ENCODE peak calls at places on chromosomes 6 and 20, in seven cellular contexts. H is hepatocyte, C is neural progenitor cell, D is GM23248, F is MM.1S, V is PC-3, R is SK-N-SH. J is an unnamed sample.

GRCh38 chr6:80021131-80021530 is 16.7 kb downstream of the TTK start:
- DNase-seq in V (no peak), D (no peak), C (no peak), F (no peak), H (no peak), R (no peak), J (no peak)

GRCh38 chr6:143271024-143271423 is 179.5 kb downstream of the ADAT2 start:
- DNase-seq in R (peak), C (no peak), H (peak), V (peak), D (peak), F (no peak), J (no peak)

GRCh38 chr6:112781236-112781635 is 434.1 kb downstream of the RFPL4B start:
- DNase-seq in F (no peak), C (peak), V (peak), D (peak), H (peak), R (no peak), J (no peak)

GRCh38 chr6:31620586-31621319 is at the start of gene PRRC2A:
- DNase-seq in F (no peak), D (peak), R (peak), C (peak), V (no peak), H (peak), J (peak)

GRCh38 chr20:9531581-9531980 is 17.2 kb downstream of the LAMP5 start:
- DNase-seq in D (no peak), H (no peak), R (no peak), C (no peak), F (no peak), V (no peak), J (no peak)

GRCh38 chr6:121645100-121645745 is 209.8 kb downstream of the GJA1 start:
- DNase-seq in V (no peak), C (no peak), F (no peak), D (peak), H (no peak), R (no peak), J (no peak)

GRCh38 chr6:21949211-21949801 is 347.5 kb downstream of the PRL start:
- DNase-seq in R (no peak), D (no peak), V (no peak), C (no peak), H (peak), F (no peak), J (no peak)

GRCh38 chr20:41607791-41608190 is 10.4 kb downstream of the CHD6 start:
- DNase-seq in C (no peak), D (no peak), V (no peak), F (no peak), H (no peak), R (no peak), J (no peak)

GRCh38 chr6:107832146-107833056 is 8.3 kb upstream of the SCML4 start:
- DNase-seq in R (no peak), C (no peak), F (no peak), H (no peak), D (no peak), V (no peak), J (no peak)

GRCh38 chr20:34344256-34344637 is 18.8 kb upstream of the ITCH start:
- DNase-seq in F (no peak), H (no peak), V (no peak), C (no peak), D (no peak), R (no peak), J (no peak)

GRCh38 chr6:45006893-45007292 is 321.2 kb upstream of the RUNX2 start:
- DNase-seq in C (no peak), V (no peak), H (no peak), D (no peak), F (no peak), R (no peak), J (no peak)

GRCh38 chr6:170234419-170234818 is 56.5 kb downstream of the DLL1 start:
- DNase-seq in V (no peak), F (no peak), H (no peak), D (no peak), R (no peak), C (peak), J (no peak)

GRCh38 chr6:134888316-134888715 is 61.6 kb downstream of the ALDH8A1 start:
- DNase-seq in V (no peak), F (no peak), D (no peak), R (no peak), C (no peak), H (no peak), J (no peak)

GRCh38 chr6:113362542-113363430 is 494.4 kb upstream of the MARCKS start:
- DNase-seq in V (peak), R (no peak), H (no peak), F (no peak), D (peak), C (no peak), J (no peak)

GRCh38 chr6:19547507-19547906 is 289.7 kb upstream of the ID4 start:
- DNase-seq in R (no peak), C (no peak), H (no peak), F (no peak), D (no peak), V (no peak), J (no peak)

GRCh38 chr6:68134796-68135195 is 500.3 kb upstream of the ADGRB3 start:
- DNase-seq in V (no peak), C (no peak), F (no peak), H (no peak), R (no peak), D (no peak), J (no peak)

GRCh38 chr6:134787261-134787871 is 162.5 kb downstream of the ALDH8A1 start:
- DNase-seq in F (no peak), C (no peak), D (peak), V (peak), H (no peak), R (no peak), J (no peak)

GRCh38 chr6:48671506-48671905 is 560.5 kb upstream of the PTCHD4 start:
- DNase-seq in F (no peak), C (no peak), R (no peak), D (no peak), V (no peak), H (no peak), J (no peak)

GRCh38 chr20:47125553-47126373 is 230.7 kb downstream of the ZMYND8 start:
- DNase-seq in C (peak), D (peak), F (no peak), H (no peak), R (no peak), V (no peak), J (no peak)

GRCh38 chr6:7786206-7786605 is 60.3 kb downstream of the BMP6 start:
- DNase-seq in R (no peak), D (peak), C (no peak), F (no peak), H (no peak), V (no peak), J (no peak)

GRCh38 chr6:90399970-90400369 is 103.3 kb upstream of the BACH2 start:
- DNase-seq in R (no peak), F (no peak), D (no peak), H (no peak), V (no peak), C (no peak), J (no peak)

GRCh38 chr6:91634791-91635190 is 1047.9 kb upstream of the MAP3K7 start:
- DNase-seq in F (no peak), R (no peak), D (no peak), H (no peak), V (peak), C (no peak), J (no peak)

GRCh38 chr6:97812940-97813339 is 529.9 kb upstream of the MMS22L start:
- DNase-seq in H (no peak), R (no peak), C (no peak), D (no peak), V (no peak), F (no peak), J (no peak)

GRCh38 chr6:102417368-102417767 is 1023.9 kb downstream of the GRIK2 start:
- DNase-seq in D (no peak), C (no peak), R (no peak), F (peak), H (no peak), V (no peak), J (no peak)

GRCh38 chr6:141110486-141110885 is 1022.2 kb upstream of the GJE1 start:
- DNase-seq in H (no peak), F (no peak), D (peak), R (no peak), C (no peak), V (no peak), J (no peak)

GRCh38 chr20:3247638-3248037 is 8.6 kb upstream of the SLC4A11 start:
- DNase-seq in H (no peak), R (no peak), D (peak), F (no peak), C (no peak), V (no peak), J (no peak)

GRCh38 chr20:52003976-52004375 is 187.6 kb downstream of the ZFP64 start:
- DNase-seq in F (no peak), D (no peak), H (no peak), R (no peak), C (peak), V (no peak), J (no peak)

GRCh38 chr6:170366248-170366960 is 59.8 kb downstream of the FAM120B start:
- DNase-seq in H (no peak), R (peak), V (no peak), C (no peak), F (no peak), D (no peak), J (no peak)

GRCh38 chr20:53757472-53757913 is 163.9 kb upstream of the ZNF217 start:
- DNase-seq in F (no peak), V (peak), C (no peak), D (no peak), H (no peak), R (no peak), J (no peak)

GRCh38 chr20:5489596-5489995 is 172.8 kb upstream of the PROKR2 start:
- DNase-seq in R (no peak), F (no peak), C (no peak), D (no peak), H (no peak), V (no peak), J (no peak)

GRCh38 chr6:161440299-161440698 is 166.4 kb upstream of the AGPAT4 start:
- DNase-seq in C (no peak), R (no peak), V (no peak), F (no peak), H (no peak), D (no peak), J (no peak)

GRCh38 chr6:154466139-154466538 is 44.3 kb downstream of the CNKSR3 start:
- DNase-seq in H (no peak), R (no peak), F (no peak), C (no peak), V (no peak), D (no peak), J (no peak)

GRCh38 chr20:12166053-12166717 is 248.5 kb downstream of the BTBD3 start:
- DNase-seq in D (peak), R (peak), V (peak), C (no peak), H (peak), F (no peak), J (no peak)

GRCh38 chr6:105626290-105627158 is 223.6 kb upstream of the PREP start:
- DNase-seq in C (no peak), D (no peak), R (no peak), V (no peak), F (no peak), H (no peak), J (no peak)

GRCh38 chr6:6811151-6812002 is 222.9 kb downstream of the LY86 start:
- DNase-seq in V (peak), H (peak), D (peak), C (peak), F (peak), R (no peak), J (no peak)

GRCh38 chr6:54059683-54060082 is 51.6 kb upstream of the MLIP start:
- DNase-seq in D (peak), V (no peak), F (peak), H (no peak), R (no peak), C (no peak), J (no peak)

GRCh38 chr6:162369091-162369490 is 358.5 kb downstream of the PRKN start:
- DNase-seq in F (no peak), D (no peak), V (no peak), R (no peak), C (no peak), H (no peak), J (no peak)

GRCh38 chr6:25302677-25303128 is 23.5 kb downstream of the CARMIL1 start:
- DNase-seq in R (no peak), V (peak), F (no peak), H (peak), C (peak), D (peak), J (no peak)

GRCh38 chr6:16754864-16755263 is 6.4 kb downstream of the ATXN1 start:
- DNase-seq in V (peak), D (no peak), R (no peak), H (peak), C (no peak), F (no peak), J (no peak)

GRCh38 chr6:16751251-16751946 is 9.9 kb downstream of the ATXN1 start:
- DNase-seq in D (peak), C (no peak), R (no peak), V (peak), F (no peak), H (no peak), J (no peak)

GRCh38 chr6:16750566-16750965 is 10.7 kb downstream of the ATXN1 start:
- DNase-seq in C (no peak), R (no peak), F (no peak), D (no peak), V (no peak), H (no peak), J (no peak)

GRCh38 chr6:16754274-16754673 is 7.0 kb downstream of the ATXN1 start:
- DNase-seq in F (no peak), D (no peak), C (no peak), R (no peak), V (no peak), H (no peak), J (no peak)

DNA sequence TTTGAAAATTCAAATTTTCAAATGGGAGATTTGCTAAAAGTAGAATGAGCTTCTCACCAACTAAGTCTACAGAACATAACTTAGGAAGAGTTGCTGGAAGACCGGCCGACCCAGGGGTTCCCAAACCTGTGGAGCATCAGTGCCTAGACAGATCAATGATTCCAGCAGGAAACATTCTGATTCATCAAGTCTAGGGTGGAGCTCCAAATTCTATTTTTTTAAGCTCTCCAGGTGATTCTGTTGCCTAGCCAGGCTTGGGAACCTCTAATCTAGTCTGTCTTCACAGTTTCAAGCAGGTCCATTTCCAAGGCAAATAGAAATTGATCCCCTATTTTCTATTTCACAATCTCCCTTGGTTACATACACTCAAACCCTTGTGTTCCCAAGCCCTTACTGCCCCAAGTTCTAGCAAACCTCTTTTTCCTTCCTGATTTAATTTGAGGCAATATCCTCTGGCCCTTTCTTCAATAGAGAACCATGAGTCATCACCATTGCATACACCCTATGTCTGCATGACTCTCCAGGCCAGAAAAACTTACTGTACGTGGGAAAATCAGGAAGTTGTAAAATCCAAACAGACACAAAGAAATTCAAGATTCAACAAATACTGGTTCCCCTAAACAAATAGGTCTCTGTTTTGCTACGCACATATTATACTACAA is 8.9 kb downstream of the ATXN1 start:
- DNase-seq in F (no peak), H (peak), C (no peak), R (no peak), V (peak), D (peak), J (no peak)
- TF ChIP-seq EZH2phosphoT487 in F (no peak), H (no peak), C (no peak), R (no peak), V (no peak), D (no peak), J (no peak)

GRCh38 chr20:49519212-49519712 is 36.8 kb upstream of the KCNB1 start:
- DNase-seq in C (no peak), V (no peak), F (no peak), R (no peak), H (no peak), D (no peak), J (no peak)

GRCh38 chr20:49517509-49518100 is 35.1 kb upstream of the KCNB1 start:
- DNase-seq in R (no peak), V (no peak), F (no peak), D (peak), H (no peak), C (no peak), J (no peak)

GRCh38 chr20:49518576-49518975 is 36.1 kb upstream of the KCNB1 start:
- DNase-seq in F (no peak), H (no peak), C (no peak), V (no peak), D (no peak), R (no peak), J (no peak)

GRCh38 chr20:49521356-49521755 is 38.9 kb upstream of the KCNB1 start:
- DNase-seq in F (no peak), R (no peak), H (no peak), D (no peak), V (no peak), C (no peak), J (no peak)

DNA sequence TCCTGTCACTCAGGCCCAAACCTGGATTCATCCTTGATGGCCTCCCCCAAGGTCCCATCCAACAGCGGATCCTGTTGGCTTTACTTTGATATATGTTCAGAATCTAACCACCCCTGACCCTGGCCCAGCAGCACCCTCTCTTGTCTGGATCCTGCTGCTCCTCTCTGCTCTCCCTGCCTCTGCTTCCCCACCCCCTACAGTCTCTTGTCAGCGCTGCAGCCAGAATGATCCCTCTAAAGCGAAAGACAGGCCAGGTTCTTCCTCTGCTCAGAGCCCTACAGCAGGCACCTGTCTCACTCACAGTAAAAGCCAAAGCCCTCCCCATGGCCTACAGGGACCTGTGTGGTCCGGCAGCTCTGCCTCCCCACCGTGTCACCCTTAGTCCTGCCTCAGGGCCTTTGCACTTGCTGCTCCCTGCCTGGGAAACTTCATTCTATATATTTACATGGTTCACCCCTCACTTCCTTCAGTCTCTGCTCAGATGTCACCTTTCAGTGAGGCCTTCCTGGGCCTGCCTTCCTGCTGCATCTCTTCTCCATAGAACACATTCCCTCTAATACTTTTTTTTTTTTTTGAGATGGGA is 37.4 kb upstream of the KCNB1 start:
- DNase-seq in D (no peak), F (no peak), V (no peak), C (no peak), H (no peak), R (no peak), J (no peak)
- TF ChIP-seq EZH2phosphoT487 in D (no peak), F (no peak), V (no peak), C (no peak), H (no peak), R (no peak), J (no peak)

GRCh38 chr6:148969679-148970078 is 222.8 kb downstream of the UST start:
- DNase-seq in C (peak), R (no peak), D (peak), V (no peak), F (no peak), H (peak), J (no peak)
- TF ChIP-seq EZH2phosphoT487 in C (no peak), R (no peak), D (no peak), V (no peak), F (no peak), H (no peak), J (no peak)

GRCh38 chr6:39451831-39452230 is 129.3 kb upstream of the KCNK16 start:
- DNase-seq in V (peak), R (no peak), F (no peak), C (peak), D (peak), H (no peak), J (peak)
- TF ChIP-seq EZH2phosphoT487 in V (no peak), R (no peak), F (no peak), C (no peak), D (no peak), H (no peak), J (no peak)

GRCh38 chr20:25054995-25055629 is 2.8 kb downstream of the ACSS1 start:
- DNase-seq in D (peak), R (no peak), H (no peak), C (no peak), V (peak), F (no peak), J (no peak)
- TF ChIP-seq EZH2phosphoT487 in D (no peak), R (no peak), H (no peak), C (no peak), V (no peak), F (no peak), J (no peak)

DNA sequence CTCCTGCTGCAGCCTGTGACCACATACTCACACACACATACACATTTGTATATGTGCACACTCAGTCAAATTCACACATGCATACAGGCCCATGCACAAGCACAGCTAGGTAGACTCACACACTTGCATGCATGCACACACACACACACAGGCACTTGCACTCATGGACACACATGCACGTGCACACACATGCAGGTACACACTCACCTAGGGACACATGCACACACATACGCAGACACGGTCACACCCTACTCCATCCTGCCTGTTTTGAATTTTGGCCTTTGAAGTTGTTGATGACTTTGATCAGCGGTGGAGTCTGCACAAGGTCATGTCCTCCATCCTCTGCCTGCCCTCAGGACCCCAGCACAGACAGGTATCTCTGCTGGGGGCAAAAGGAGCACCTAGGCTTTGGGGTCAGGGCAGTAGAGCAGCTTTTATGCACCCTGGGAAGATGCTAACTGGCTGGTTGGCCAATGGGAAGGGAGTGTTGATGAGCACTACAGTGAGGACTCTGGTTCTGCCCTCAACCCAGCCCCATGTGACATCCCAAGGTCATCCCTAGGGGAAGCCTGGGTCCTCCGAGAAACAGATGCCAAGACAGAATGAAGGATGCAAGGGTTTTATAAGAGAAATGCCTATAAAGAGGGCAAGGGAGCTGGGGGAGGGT is 218.3 kb downstream of the SLC24A3 start:
- DNase-seq in H (no peak), R (no peak), F (no peak), D (no peak), C (no peak), V (no peak), J (no peak)
- TF ChIP-seq EZH2phosphoT487 in H (no peak), R (no peak), F (no peak), D (no peak), C (no peak), V (no peak), J (no peak)